ENCODE peak calls at places on chromosome 20, in nine cellular contexts. One of them, this sample, is unnamed.
A peak's percentile ranks its signal among the peaks of the same experiment; 100 is the strongest.

GRCh38 chr20:62272200-62272599 is 30.6 kb upstream of the ADRM1 start:
- DNase-seq in lower lobe of right lung: no peak
- DNase-seq in choroid plexus epithelial cell: no peak
- DNase-seq in astrocyte of the cerebellum: no peak
- DNase-seq in pancreas: no peak
- DNase-seq in GM12865: no peak
- DNase-seq in BE2C: no peak
- DNase-seq in cardiac muscle cell: no peak
- DNase-seq in HL-60: no peak
- DNase-seq in this sample: no peak

GRCh38 chr20:52076164-52076563 is 115.4 kb downstream of the ZFP64 start:
- DNase-seq in lower lobe of right lung: no peak
- DNase-seq in choroid plexus epithelial cell: peak; percentile 81
- DNase-seq in astrocyte of the cerebellum: peak; percentile 42
- DNase-seq in pancreas: no peak
- DNase-seq in GM12865: no peak
- DNase-seq in BE2C: no peak
- DNase-seq in cardiac muscle cell: peak; percentile 7
- DNase-seq in HL-60: no peak
- DNase-seq in this sample: no peak

GRCh38 chr20:59743767-59744485 is 139.6 kb downstream of the PHACTR3 start:
- DNase-seq in lower lobe of right lung: no peak
- DNase-seq in choroid plexus epithelial cell: no peak
- DNase-seq in astrocyte of the cerebellum: no peak
- DNase-seq in pancreas: no peak
- DNase-seq in GM12865: peak; percentile 67
- DNase-seq in BE2C: peak; percentile 24
- DNase-seq in cardiac muscle cell: no peak
- DNase-seq in HL-60: no peak
- DNase-seq in this sample: no peak

GRCh38 chr20:51383891-51384510 is 158.5 kb downstream of the NFATC2 start:
- DNase-seq in lower lobe of right lung: no peak
- DNase-seq in choroid plexus epithelial cell: no peak
- DNase-seq in astrocyte of the cerebellum: no peak
- DNase-seq in pancreas: no peak
- DNase-seq in GM12865: no peak
- DNase-seq in BE2C: no peak
- DNase-seq in cardiac muscle cell: no peak
- DNase-seq in HL-60: no peak
- DNase-seq in this sample: no peak

GRCh38 chr20:10370091-10370887 is 63.7 kb downstream of the MKKS start:
- DNase-seq in lower lobe of right lung: no peak
- DNase-seq in choroid plexus epithelial cell: peak; percentile 63
- DNase-seq in astrocyte of the cerebellum: no peak
- DNase-seq in pancreas: no peak
- DNase-seq in GM12865: no peak
- DNase-seq in BE2C: no peak
- DNase-seq in cardiac muscle cell: peak; percentile 64
- DNase-seq in HL-60: no peak
- DNase-seq in this sample: no peak

GRCh38 chr20:17710379-17711305 is 10.9 kb downstream of the BANF2 start:
- DNase-seq in lower lobe of right lung: no peak
- DNase-seq in choroid plexus epithelial cell: peak; percentile 20
- DNase-seq in astrocyte of the cerebellum: no peak
- DNase-seq in pancreas: peak; percentile 34
- DNase-seq in GM12865: no peak
- DNase-seq in BE2C: no peak
- DNase-seq in cardiac muscle cell: peak; percentile 45
- DNase-seq in HL-60: no peak
- DNase-seq in this sample: no peak

GRCh38 chr20:33933469-33933909 is 60.2 kb upstream of the RALY start:
- DNase-seq in lower lobe of right lung: peak; percentile 61
- DNase-seq in choroid plexus epithelial cell: peak; percentile 64
- DNase-seq in astrocyte of the cerebellum: no peak
- DNase-seq in pancreas: peak; percentile 75
- DNase-seq in GM12865: peak; percentile 84
- DNase-seq in BE2C: peak; percentile 54
- DNase-seq in cardiac muscle cell: peak; percentile 81
- DNase-seq in HL-60: peak; percentile 30
- DNase-seq in this sample: no peak

GRCh38 chr20:34987288-34988175 is 31.9 kb downstream of the MYH7B start:
- DNase-seq in lower lobe of right lung: no peak
- DNase-seq in choroid plexus epithelial cell: no peak
- DNase-seq in astrocyte of the cerebellum: no peak
- DNase-seq in pancreas: no peak
- DNase-seq in GM12865: no peak
- DNase-seq in BE2C: no peak
- DNase-seq in cardiac muscle cell: no peak
- DNase-seq in HL-60: no peak
- DNase-seq in this sample: no peak

GRCh38 chr20:4507288-4507719 is 214.4 kb upstream of the PRND start:
- DNase-seq in lower lobe of right lung: no peak
- DNase-seq in choroid plexus epithelial cell: peak; percentile 79
- DNase-seq in astrocyte of the cerebellum: no peak
- DNase-seq in pancreas: no peak
- DNase-seq in GM12865: no peak
- DNase-seq in BE2C: no peak
- DNase-seq in cardiac muscle cell: peak; percentile 66
- DNase-seq in HL-60: no peak
- DNase-seq in this sample: peak; percentile 71

GRCh38 chr20:46823753-46824152 is 70.9 kb upstream of the EYA2 start:
- DNase-seq in lower lobe of right lung: no peak
- DNase-seq in choroid plexus epithelial cell: no peak
- DNase-seq in astrocyte of the cerebellum: no peak
- DNase-seq in pancreas: no peak
- DNase-seq in GM12865: no peak
- DNase-seq in BE2C: no peak
- DNase-seq in cardiac muscle cell: no peak
- DNase-seq in HL-60: no peak
- DNase-seq in this sample: no peak

GRCh38 chr20:46816097-46816496 is 78.5 kb upstream of the EYA2 start:
- DNase-seq in lower lobe of right lung: no peak
- DNase-seq in choroid plexus epithelial cell: no peak
- DNase-seq in astrocyte of the cerebellum: no peak
- DNase-seq in pancreas: no peak
- DNase-seq in GM12865: no peak
- DNase-seq in BE2C: no peak
- DNase-seq in cardiac muscle cell: no peak
- DNase-seq in HL-60: no peak
- DNase-seq in this sample: no peak

GRCh38 chr20:46823271-46823747 is 71.3 kb upstream of the EYA2 start:
- DNase-seq in lower lobe of right lung: no peak
- DNase-seq in choroid plexus epithelial cell: peak; percentile 14
- DNase-seq in astrocyte of the cerebellum: no peak
- DNase-seq in pancreas: peak; percentile 54
- DNase-seq in GM12865: no peak
- DNase-seq in BE2C: no peak
- DNase-seq in cardiac muscle cell: no peak
- DNase-seq in HL-60: no peak
- DNase-seq in this sample: no peak

GRCh38 chr20:46816916-46817638 is 77.6 kb upstream of the EYA2 start:
- DNase-seq in lower lobe of right lung: no peak
- DNase-seq in choroid plexus epithelial cell: no peak
- DNase-seq in astrocyte of the cerebellum: no peak
- DNase-seq in pancreas: no peak
- DNase-seq in GM12865: no peak
- DNase-seq in BE2C: no peak
- DNase-seq in cardiac muscle cell: no peak
- DNase-seq in HL-60: no peak
- DNase-seq in this sample: no peak

DNA sequence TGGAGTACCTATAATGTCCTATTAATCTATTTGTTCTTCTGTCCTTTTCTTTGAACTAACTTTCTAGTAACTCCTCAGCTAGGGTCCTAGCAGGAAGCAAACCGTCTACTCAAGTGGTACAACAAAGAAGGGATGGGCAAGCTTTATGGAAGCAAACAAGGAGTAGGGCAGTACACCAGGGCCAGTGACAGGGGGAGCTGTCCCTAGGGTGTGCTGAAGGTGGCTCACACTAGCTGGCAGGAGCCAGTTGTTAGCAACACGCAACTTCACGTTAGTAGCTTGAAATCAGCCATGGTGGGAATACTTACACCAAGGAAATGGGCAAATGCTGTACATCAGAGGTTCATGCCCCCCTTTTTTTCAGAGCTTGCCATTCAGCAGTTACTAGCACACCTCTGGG is 74.0 kb upstream of the EYA2 start:
- DNase-seq in lower lobe of right lung: no peak
- DNase-seq in choroid plexus epithelial cell: peak; percentile 14
- DNase-seq in astrocyte of the cerebellum: no peak
- DNase-seq in pancreas: no peak
- DNase-seq in GM12865: no peak
- DNase-seq in BE2C: no peak
- DNase-seq in cardiac muscle cell: no peak
- DNase-seq in HL-60: no peak
- DNase-seq in this sample: no peak
- TF ChIP-seq CTCF in lower lobe of right lung: no peak
- TF ChIP-seq CTCF in choroid plexus epithelial cell: peak; percentile 41
- TF ChIP-seq CTCF in astrocyte of the cerebellum: peak; percentile 38
- TF ChIP-seq CTCF in pancreas: no peak
- TF ChIP-seq CTCF in GM12865: no peak
- TF ChIP-seq CTCF in BE2C: no peak
- TF ChIP-seq CTCF in cardiac muscle cell: peak; percentile 5
- TF ChIP-seq CTCF in HL-60: no peak
- TF ChIP-seq CTCF in this sample: no peak

GRCh38 chr20:8018928-8019177 is 708 bp downstream of the TMX4 start:
- DNase-seq in lower lobe of right lung: no peak
- DNase-seq in choroid plexus epithelial cell: peak; percentile 41
- DNase-seq in astrocyte of the cerebellum: no peak
- DNase-seq in pancreas: no peak
- DNase-seq in GM12865: no peak
- DNase-seq in BE2C: no peak
- DNase-seq in cardiac muscle cell: peak; percentile 49
- DNase-seq in HL-60: peak; percentile 43
- DNase-seq in this sample: peak; percentile 1

GRCh38 chr20:8020314-8021079 is 936 bp upstream of the TMX4 start:
- DNase-seq in lower lobe of right lung: no peak
- DNase-seq in choroid plexus epithelial cell: no peak
- DNase-seq in astrocyte of the cerebellum: no peak
- DNase-seq in pancreas: no peak
- DNase-seq in GM12865: peak; percentile 76
- DNase-seq in BE2C: no peak
- DNase-seq in cardiac muscle cell: peak; percentile 20
- DNase-seq in HL-60: peak; percentile 39
- DNase-seq in this sample: peak; percentile 38

GRCh38 chr20:8019998-8020247 is 362 bp upstream of the TMX4 start:
- DNase-seq in lower lobe of right lung: no peak
- DNase-seq in choroid plexus epithelial cell: no peak
- DNase-seq in astrocyte of the cerebellum: no peak
- DNase-seq in pancreas: no peak
- DNase-seq in GM12865: peak; percentile 5
- DNase-seq in BE2C: no peak
- DNase-seq in cardiac muscle cell: no peak
- DNase-seq in HL-60: no peak
- DNase-seq in this sample: no peak

GRCh38 chr20:8021541-8022269 is 2.1 kb upstream of the TMX4 start:
- DNase-seq in lower lobe of right lung: no peak
- DNase-seq in choroid plexus epithelial cell: no peak
- DNase-seq in astrocyte of the cerebellum: no peak
- DNase-seq in pancreas: no peak
- DNase-seq in GM12865: no peak
- DNase-seq in BE2C: peak; percentile 42
- DNase-seq in cardiac muscle cell: peak; percentile 13
- DNase-seq in HL-60: no peak
- DNase-seq in this sample: no peak

DNA sequence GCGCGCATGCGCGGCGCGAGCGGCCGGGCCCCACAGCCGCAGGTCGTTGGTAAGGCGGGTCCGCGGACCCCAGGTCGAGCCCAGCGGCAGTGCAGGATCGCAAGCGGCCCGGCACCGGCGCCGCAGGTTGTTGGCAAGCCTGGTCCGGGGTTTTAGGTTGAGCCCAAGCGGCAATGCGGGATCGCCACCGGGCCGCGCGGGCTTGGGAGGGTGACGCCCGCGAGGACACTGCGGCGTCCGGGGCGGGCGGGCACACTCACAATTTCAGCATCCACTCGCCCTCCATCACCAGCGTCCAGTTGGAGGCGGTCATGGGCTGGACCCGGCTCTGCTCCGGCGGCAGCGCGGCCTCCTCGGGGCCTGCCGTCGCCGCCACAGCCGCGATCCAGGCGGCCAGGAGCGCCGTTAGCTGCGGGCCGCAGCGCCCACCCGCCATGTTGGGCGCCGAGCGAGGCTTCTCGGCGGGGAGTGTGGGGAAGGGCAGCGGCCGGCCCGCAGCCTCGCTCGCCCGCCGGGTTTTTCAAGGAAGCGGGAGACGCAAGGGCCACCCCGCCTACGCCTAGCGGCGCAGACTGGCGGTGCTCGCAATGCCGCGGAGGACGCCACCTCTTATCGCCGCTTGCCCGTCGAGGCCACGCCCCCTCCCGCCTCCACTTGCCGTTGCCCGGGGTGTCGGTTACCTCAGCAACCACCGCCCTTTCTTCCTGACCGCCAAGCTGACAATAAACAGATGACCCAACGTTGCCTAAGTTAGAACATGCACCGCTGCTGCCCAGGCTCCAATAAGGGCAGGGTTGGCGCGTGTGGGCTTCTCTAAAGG is at the start of gene TMX4:
- DNase-seq in lower lobe of right lung: peak; percentile 100
- DNase-seq in choroid plexus epithelial cell: peak; percentile 96
- DNase-seq in astrocyte of the cerebellum: peak; percentile 69
- DNase-seq in pancreas: peak; percentile 98
- DNase-seq in GM12865: peak; percentile 97
- DNase-seq in BE2C: peak; percentile 100
- DNase-seq in cardiac muscle cell: peak; percentile 99
- DNase-seq in HL-60: peak; percentile 93
- DNase-seq in this sample: peak; percentile 85
- TF ChIP-seq CTCF in lower lobe of right lung: peak; percentile 51
- TF ChIP-seq CTCF in choroid plexus epithelial cell: peak; percentile 24
- TF ChIP-seq CTCF in astrocyte of the cerebellum: peak; percentile 15
- TF ChIP-seq CTCF in pancreas: peak; percentile 37
- TF ChIP-seq CTCF in GM12865: no peak
- TF ChIP-seq CTCF in BE2C: peak; percentile 16
- TF ChIP-seq CTCF in cardiac muscle cell: peak; percentile 38
- TF ChIP-seq CTCF in HL-60: peak; percentile 14
- TF ChIP-seq CTCF in this sample: no peak

GRCh38 chr20:57609842-57610167 is 10.4 kb downstream of the ZBP1 start:
- DNase-seq in lower lobe of right lung: no peak
- DNase-seq in choroid plexus epithelial cell: no peak
- DNase-seq in astrocyte of the cerebellum: no peak
- DNase-seq in pancreas: no peak
- DNase-seq in GM12865: no peak
- DNase-seq in BE2C: no peak
- DNase-seq in cardiac muscle cell: no peak
- DNase-seq in HL-60: no peak
- DNase-seq in this sample: no peak
- TF ChIP-seq CTCF in lower lobe of right lung: no peak
- TF ChIP-seq CTCF in choroid plexus epithelial cell: peak; percentile 6
- TF ChIP-seq CTCF in astrocyte of the cerebellum: no peak
- TF ChIP-seq CTCF in pancreas: no peak
- TF ChIP-seq CTCF in GM12865: no peak
- TF ChIP-seq CTCF in BE2C: peak; percentile 36
- TF ChIP-seq CTCF in cardiac muscle cell: no peak
- TF ChIP-seq CTCF in HL-60: no peak
- TF ChIP-seq CTCF in this sample: peak; percentile 8

DNA sequence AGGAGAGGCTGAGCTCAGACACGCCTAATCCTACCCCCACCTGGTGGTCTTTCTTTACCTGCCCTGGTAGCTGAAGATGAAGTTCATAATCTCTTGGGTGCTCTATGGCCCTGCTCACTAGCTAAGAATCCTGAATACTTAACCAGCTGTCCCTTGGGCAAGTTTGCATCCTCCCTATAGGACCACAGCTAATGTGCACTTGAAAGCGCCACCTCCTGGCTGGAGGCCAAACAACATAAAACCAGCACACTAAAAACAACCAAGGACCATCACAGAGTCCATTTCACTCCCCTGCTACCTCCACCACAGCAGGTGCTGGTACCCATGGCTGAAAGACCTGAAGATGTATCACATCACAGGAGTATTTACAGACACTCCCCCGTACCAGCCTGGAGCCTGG is 155.5 kb upstream of the SLC24A3 start:
- DNase-seq in lower lobe of right lung: no peak
- DNase-seq in choroid plexus epithelial cell: no peak
- DNase-seq in astrocyte of the cerebellum: no peak
- DNase-seq in pancreas: no peak
- DNase-seq in GM12865: no peak
- DNase-seq in BE2C: peak; percentile 49
- DNase-seq in cardiac muscle cell: no peak
- DNase-seq in HL-60: no peak
- DNase-seq in this sample: no peak
- TF ChIP-seq CTCF in lower lobe of right lung: no peak
- TF ChIP-seq CTCF in choroid plexus epithelial cell: no peak
- TF ChIP-seq CTCF in astrocyte of the cerebellum: no peak
- TF ChIP-seq CTCF in pancreas: no peak
- TF ChIP-seq CTCF in GM12865: no peak
- TF ChIP-seq CTCF in BE2C: peak; percentile 39
- TF ChIP-seq CTCF in cardiac muscle cell: no peak
- TF ChIP-seq CTCF in HL-60: no peak
- TF ChIP-seq CTCF in this sample: no peak